ENCODE peak calls at places on chromosomes 13 and 19, in six cellular contexts. L is body of pancreas, E is GM12878, P is Peyer's patch, X is ovary, R is heart left ventricle. J is an unnamed sample.

GRCh38 chr13:78881746-78882145 is 222.8 kb upstream of the OBI1 start:
- DNase-seq in L (no peak), E (no peak), P (no peak), X (no peak), R (no peak), J (no peak)

GRCh38 chr13:35724480-35724879 is 248.0 kb upstream of the MAB21L1 start:
- DNase-seq in L (no peak), E (no peak), P (no peak), X (no peak), R (no peak), J (no peak)

GRCh38 chr13:33514362-33514761 is 228.8 kb upstream of the STARD13 start:
- DNase-seq in L (no peak), E (no peak), P (no peak), X (no peak), R (no peak), J (no peak)

GRCh38 chr19:29467824-29468401 is 57.9 kb upstream of the VSTM2B start:
- DNase-seq in L (peak), E (no peak), P (no peak), X (no peak), R (no peak), J (no peak)

GRCh38 chr13:27489456-27489855 is 39.1 kb upstream of the MTIF3 start:
- DNase-seq in L (no peak), E (no peak), P (peak), X (no peak), R (no peak), J (no peak)

GRCh38 chr13:23447927-23448326 is 14.4 kb upstream of the SACS start:
- DNase-seq in L (no peak), E (no peak), P (no peak), X (no peak), R (no peak), J (no peak)

GRCh38 chr19:55684946-55685681 is 10.1 kb downstream of the EPN1 start:
- DNase-seq in L (no peak), E (no peak), P (no peak), X (no peak), R (no peak), J (no peak)

GRCh38 chr13:102667023-102667422 is 27.8 kb downstream of the METTL21C start:
- DNase-seq in L (no peak), E (no peak), P (no peak), X (no peak), R (no peak), J (no peak)

GRCh38 chr13:76023644-76024043 is 387.5 kb downstream of the LMO7 start:
- DNase-seq in L (no peak), E (no peak), P (no peak), X (no peak), R (no peak), J (no peak)

GRCh38 chr19:12696366-12697335 is at the start of gene FBXW9:
- DNase-seq in L (peak), E (peak), P (peak), X (peak), R (peak), J (peak)

GRCh38 chr13:100722517-100722916 is 47.9 kb upstream of the TMTC4 start:
- DNase-seq in L (no peak), E (no peak), P (no peak), X (no peak), R (no peak), J (no peak)

GRCh38 chr19:10388957-10389356 is 8.6 kb upstream of the TYK2 start:
- DNase-seq in L (peak), E (peak), P (peak), X (peak), R (peak), J (peak)

GRCh38 chr13:80259159-80259558 is 81.8 kb downstream of the SPRY2 start:
- DNase-seq in L (no peak), E (no peak), P (peak), X (no peak), R (no peak), J (no peak)

GRCh38 chr13:110773480-110773879 is 60.0 kb downstream of the ING1 start:
- DNase-seq in L (no peak), E (no peak), P (no peak), X (no peak), R (no peak), J (no peak)

GRCh38 chr19:46608581-46609345 is 7.6 kb downstream of the CALM3 start:
- DNase-seq in L (no peak), E (no peak), P (no peak), X (no peak), R (peak), J (no peak)

GRCh38 chr19:12786149-12786870 is 5.0 kb upstream of the JUNB start:
- DNase-seq in L (peak), E (no peak), P (peak), X (peak), R (peak), J (no peak)

GRCh38 chr13:103539265-103539664 is 473.0 kb upstream of the SLC10A2 start:
- DNase-seq in L (no peak), E (no peak), P (no peak), X (no peak), R (no peak), J (no peak)

GRCh38 chr13:47672982-47673670 is 327.9 kb downstream of the SUCLA2 start:
- DNase-seq in L (no peak), E (no peak), P (no peak), X (no peak), R (no peak), J (no peak)

GRCh38 chr13:67416047-67416925 is 186.2 kb upstream of the PCDH9 start:
- DNase-seq in L (peak), E (no peak), P (no peak), X (no peak), R (no peak), J (no peak)

GRCh38 chr13:76939215-76939614 is 9.1 kb upstream of the ACOD1 start:
- DNase-seq in L (no peak), E (no peak), P (no peak), X (no peak), R (no peak), J (no peak)

GRCh38 chr19:1469936-1470863 is 8.8 kb downstream of the C19orf25 start:
- DNase-seq in L (peak), E (no peak), P (peak), X (peak), R (peak), J (no peak)

GRCh38 chr19:7993560-7993959 is 11.9 kb downstream of the ELAVL1 start:
- DNase-seq in L (no peak), E (no peak), P (no peak), X (no peak), R (no peak), J (no peak)

GRCh38 chr13:103351035-103351828 is 285.0 kb upstream of the SLC10A2 start:
- DNase-seq in L (peak), E (no peak), P (no peak), X (no peak), R (no peak), J (no peak)

GRCh38 chr13:98033277-98034247 is 80.1 kb downstream of the IPO5 start:
- DNase-seq in L (peak), E (no peak), P (no peak), X (peak), R (peak), J (peak)

GRCh38 chr13:60326273-60326672 is 70.7 kb upstream of the TDRD3 start:
- DNase-seq in L (no peak), E (no peak), P (no peak), X (no peak), R (no peak), J (no peak)

GRCh38 chr19:31347356-31347755 is 1.9 kb downstream of the TSHZ3 start:
- DNase-seq in L (no peak), E (no peak), P (no peak), X (no peak), R (no peak), J (no peak)

GRCh38 chr13:75299913-75300862 is 181.8 kb downstream of the TBC1D4 start:
- DNase-seq in L (no peak), E (peak), P (no peak), X (no peak), R (no peak), J (no peak)

GRCh38 chr13:78742659-78743058 is 83.7 kb upstream of the OBI1 start:
- DNase-seq in L (no peak), E (no peak), P (no peak), X (no peak), R (no peak), J (no peak)

GRCh38 chr13:43331676-43332075 is 308.3 kb downstream of the DNAJC15 start:
- DNase-seq in L (no peak), E (no peak), P (no peak), X (no peak), R (no peak), J (no peak)

GRCh38 chr13:105908581-105908980 is 626.9 kb downstream of the EFNB2 start:
- DNase-seq in L (no peak), E (no peak), P (no peak), X (no peak), R (no peak), J (no peak)

GRCh38 chr13:79673310-79673992 is 192.5 kb downstream of the NDFIP2 start:
- DNase-seq in L (no peak), E (no peak), P (no peak), X (no peak), R (no peak), J (no peak)

GRCh38 chr19:16320987-16321386 is 3.6 kb upstream of the KLF2 start:
- DNase-seq in L (no peak), E (no peak), P (no peak), X (no peak), R (no peak), J (no peak)

GRCh38 chr19:51456541-51457290 is 1.5 kb downstream of the SIGLEC8 start:
- DNase-seq in L (no peak), E (no peak), P (no peak), X (no peak), R (no peak), J (no peak)

GRCh38 chr19:17829855-17830566 is 8.7 kb upstream of the INSL3 start:
- DNase-seq in L (peak), E (no peak), P (no peak), X (peak), R (no peak), J (no peak)

GRCh38 chr19:2231621-2232221 is 4.4 kb downstream of the PLEKHJ1 start:
- DNase-seq in L (no peak), E (no peak), P (no peak), X (no peak), R (no peak), J (no peak)

GRCh38 chr13:27924529-27925141 is 4.8 kb downstream of the PDX1 start:
- DNase-seq in L (no peak), E (no peak), P (no peak), X (no peak), R (no peak), J (no peak)

GRCh38 chr13:25602206-25602605 is 230.4 kb downstream of the ATP8A2 start:
- DNase-seq in L (no peak), E (no peak), P (no peak), X (no peak), R (no peak), J (no peak)

GRCh38 chr13:73129023-73129422 is 70.2 kb downstream of the KLF5 start:
- DNase-seq in L (no peak), E (no peak), P (no peak), X (no peak), R (no peak), J (no peak)

GRCh38 chr19:49301165-49301865 is 23.7 kb downstream of the SLC6A16 start:
- DNase-seq in L (peak), E (peak), P (peak), X (peak), R (peak), J (peak)

GRCh38 chr19:35292986-35293732 is 1.2 kb downstream of the MAG start:
- DNase-seq in L (no peak), E (no peak), P (no peak), X (no peak), R (no peak), J (no peak)

GRCh38 chr19:35291916-35292315 is at the start of gene MAG:
- DNase-seq in L (no peak), E (no peak), P (no peak), X (no peak), R (no peak), J (no peak)

GRCh38 chr19:35291259-35291658 is 702 bp upstream of the MAG start:
- DNase-seq in L (no peak), E (no peak), P (no peak), X (no peak), R (no peak), J (no peak)

GRCh38 chr19:35293733-35294309 is 1.9 kb downstream of the MAG start:
- DNase-seq in L (no peak), E (no peak), P (no peak), X (no peak), R (no peak), J (no peak)

GRCh38 chr19:35292421-35292820 is 460 bp downstream of the MAG start:
- DNase-seq in L (no peak), E (no peak), P (no peak), X (no peak), R (no peak), J (no peak)
- H3K4me3 ChIP-seq in L (no peak), E (no peak), P (no peak), X (no peak), R (no peak), J (no peak)

GRCh38 chr19:38714354-38714778 is 29.9 kb downstream of the CAPN12 start:
- DNase-seq in L (peak), E (no peak), P (no peak), X (no peak), R (no peak), J (no peak)
- H3K27ac ChIP-seq in L (peak), E (no peak), P (no peak), X (no peak), R (peak), J (peak)

GRCh38 chr19:40281381-40282208 is 3.5 kb downstream of the AKT2 start:
- DNase-seq in L (no peak), E (no peak), P (no peak), X (peak), R (no peak), J (no peak)

GRCh38 chr19:40284251-40284500 is 969 bp downstream of the AKT2 start:
- DNase-seq in L (no peak), E (no peak), P (no peak), X (no peak), R (no peak), J (no peak)

GRCh38 chr19:40282209-40282580 is 3.0 kb downstream of the AKT2 start:
- DNase-seq in L (no peak), E (no peak), P (no peak), X (no peak), R (no peak), J (no peak)

GRCh38 chr19:40283414-40284250 is 1.5 kb downstream of the AKT2 start:
- DNase-seq in L (peak), E (no peak), P (no peak), X (no peak), R (no peak), J (no peak)

DNA sequence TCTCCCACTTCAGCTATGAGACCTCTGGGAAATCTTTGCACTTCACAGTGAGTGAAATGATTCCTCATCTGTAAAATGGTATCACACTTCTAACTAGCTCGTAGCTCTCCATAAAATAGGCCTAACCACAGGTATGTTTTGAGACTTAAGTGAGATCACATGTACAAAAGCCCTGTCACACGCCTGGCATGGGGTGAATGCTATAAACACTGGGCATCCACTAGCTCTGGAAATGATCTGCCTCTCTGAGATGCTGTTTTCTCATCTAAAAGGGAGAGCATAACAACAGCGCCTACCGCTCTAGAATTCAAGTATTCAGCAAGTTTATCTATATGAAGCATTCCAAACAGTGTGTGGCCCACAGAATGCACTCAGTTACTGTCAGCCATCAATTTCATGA is 2.2 kb downstream of the AKT2 start:
- DNase-seq in L (no peak), E (no peak), P (no peak), X (no peak), R (no peak), J (no peak)
- TF ChIP-seq POLR2A in L (no peak), E (no peak), P (no peak), X (no peak), R (no peak), J (no peak)

GRCh38 chr19:45076029-45076850 is at the start of gene ZNF296:
- DNase-seq in L (peak), E (no peak), P (peak), X (no peak), R (peak), J (no peak)
- H3K4me3 ChIP-seq in L (no peak), E (peak), P (peak), X (peak), R (peak), J (peak)

DNA sequence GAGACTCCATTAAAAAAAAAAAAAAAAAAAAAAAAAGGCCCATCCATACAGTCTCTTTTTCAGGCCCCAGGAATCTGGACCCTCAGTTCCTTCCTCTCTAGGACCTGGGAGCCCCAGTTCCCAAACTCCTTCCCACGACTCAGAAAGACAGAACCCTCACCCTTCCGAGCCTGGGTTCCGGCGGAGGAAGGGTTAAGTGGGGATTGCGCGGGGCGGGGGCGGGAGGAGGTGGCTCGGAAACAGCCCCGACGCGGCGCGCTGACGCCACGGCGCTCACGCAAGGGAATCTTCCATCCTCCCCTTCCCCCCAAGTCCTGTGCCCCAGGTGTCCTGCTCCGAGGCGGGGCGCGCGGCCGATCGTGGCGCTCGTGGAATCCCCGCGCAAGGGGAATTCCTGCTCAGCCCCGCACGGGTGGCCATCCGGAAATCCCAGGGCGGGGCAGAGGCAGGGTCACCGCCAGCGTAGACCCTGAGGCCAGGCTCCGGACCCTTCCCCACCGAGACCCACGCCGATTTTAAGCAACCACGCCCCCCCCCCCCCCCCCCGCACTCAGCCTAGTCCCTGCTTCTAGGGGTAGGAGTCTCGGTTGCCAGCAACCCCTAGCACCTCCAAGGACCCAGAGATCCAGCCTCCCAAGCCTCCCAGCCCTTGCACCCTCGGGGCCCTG is 659 bp downstream of the NFKBID start:
- DNase-seq in L (peak), E (peak), P (peak), X (peak), R (peak), J (peak)
- H3K27ac ChIP-seq in L (peak), E (peak), P (peak), X (peak), R (peak), J (peak)

GRCh38 chr19:20661150-20661819 is at the start of gene ZNF626:
- DNase-seq in L (peak), E (no peak), P (peak), X (peak), R (peak), J (peak)
- TF ChIP-seq POLR2A in L (peak), E (peak), P (peak), X (peak), R (peak), J (peak)

GRCh38 chr13:86757236-86757978 is 913.8 kb upstream of the SLITRK5 start:
- DNase-seq in L (no peak), E (no peak), P (no peak), X (no peak), R (no peak), J (no peak)
- H3K4me3 ChIP-seq in L (no peak), E (no peak), P (no peak), X (no peak), R (no peak), J (no peak)

GRCh38 chr13:31223640-31224039 is 23.9 kb downstream of the B3GLCT start:
- DNase-seq in L (no peak), E (no peak), P (no peak), X (no peak), R (no peak), J (no peak)
- H3K27ac ChIP-seq in L (no peak), E (no peak), P (no peak), X (no peak), R (peak), J (no peak)

J was measured in uterus.